ENCODE peak calls at places on chromosomes 16 and 17, in ten cellular contexts. Y is tibial artery; D is mesendoderm; O is right cardiac atrium; B is colonic mucosa; K is AG04450; L is brain microvascular endothelial cell; G is naive thymus-derived CD4-positive, alpha-beta T cell; S is uterus; R is small intestine. A is an unnamed sample.
A peak's percentile ranks its signal among the peaks of the same experiment; 100 is the strongest.

GRCh38 chr16:4314532-4315184 is 1.2 kb upstream of the GLIS2 start:
- DNase-seq in S (no peak), R (no peak), B (peak; percentile 23), O (peak; percentile 77), L (no peak), Y (no peak), K (no peak), G (peak; percentile 24), D (peak; percentile 77), A (peak; percentile 55)

GRCh38 chr17:12591336-12591735 is 74.4 kb upstream of the MYOCD start:
- DNase-seq in O (no peak), R (no peak), D (peak; percentile 30), Y (no peak), S (no peak), B (no peak), K (no peak), G (no peak), L (peak; percentile 78), A (peak; percentile 20)

GRCh38 chr16:8346291-8346690 is 244.0 kb downstream of the TMEM114 start:
- DNase-seq in L (no peak), O (no peak), R (no peak), D (peak; percentile 46), K (no peak), G (no peak), B (no peak), S (no peak), Y (no peak), A (peak; percentile 77)

GRCh38 chr17:70074991-70075390 is at the start of gene KCNJ16:
- DNase-seq in B (peak; percentile 61), K (no peak), O (no peak), R (peak; percentile 92), G (no peak), Y (no peak), D (peak; percentile 46), S (no peak), L (no peak), A (no peak)

GRCh38 chr16:27254262-27254811 is 14.2 kb downstream of the NSMCE1 start:
- DNase-seq in D (no peak), O (no peak), G (peak; percentile 41), Y (no peak), B (no peak), S (no peak), R (no peak), L (no peak), K (no peak), A (no peak)

GRCh38 chr16:87832759-87833502 is 36.4 kb downstream of the SLC7A5 start:
- DNase-seq in O (no peak), L (no peak), B (no peak), K (no peak), S (no peak), R (no peak), Y (no peak), D (no peak), G (no peak), A (no peak)

GRCh38 chr17:31499771-31500554 is 108.5 kb downstream of the RAB11FIP4 start:
- DNase-seq in L (peak; percentile 2), O (peak; percentile 79), K (no peak), B (no peak), D (peak; percentile 55), Y (no peak), G (peak; percentile 51), R (no peak), S (no peak), A (peak; percentile 51)

GRCh38 chr16:20897253-20897896 is 2.8 kb downstream of the DCUN1D3 start:
- DNase-seq in O (no peak), R (peak; percentile 70), G (no peak), L (peak; percentile 36), B (no peak), Y (no peak), S (no peak), D (no peak), K (no peak), A (no peak)

GRCh38 chr17:17084941-17085340 is 42.7 kb downstream of the MPRIP start:
- DNase-seq in G (no peak), K (no peak), O (no peak), Y (no peak), R (no peak), B (no peak), D (no peak), S (peak; percentile 3), L (no peak), A (no peak)

GRCh38 chr16:76583995-76584394 is 306.8 kb downstream of the CNTNAP4 start:
- DNase-seq in K (no peak), B (no peak), Y (no peak), R (no peak), L (no peak), O (no peak), D (no peak), S (no peak), G (no peak), A (no peak)

GRCh38 chr16:10668322-10669045 is 26.2 kb downstream of the TEKT5 start:
- DNase-seq in L (peak; percentile 27), Y (no peak), D (peak; percentile 62), R (peak; percentile 19), O (peak; percentile 58), K (no peak), G (no peak), S (no peak), B (no peak), A (peak; percentile 76)

GRCh38 chr17:43401293-43401692 is 2.5 kb downstream of the ARL4D start:
- DNase-seq in O (no peak), L (peak; percentile 66), R (no peak), D (no peak), B (no peak), G (no peak), K (peak; percentile 43), Y (peak; percentile 62), S (no peak), A (no peak)

GRCh38 chr16:48184681-48185080 is 28.9 kb upstream of the ABCC12 start:
- DNase-seq in O (no peak), Y (no peak), R (no peak), S (no peak), K (no peak), B (no peak), L (no peak), G (no peak), D (no peak), A (no peak)

DNA sequence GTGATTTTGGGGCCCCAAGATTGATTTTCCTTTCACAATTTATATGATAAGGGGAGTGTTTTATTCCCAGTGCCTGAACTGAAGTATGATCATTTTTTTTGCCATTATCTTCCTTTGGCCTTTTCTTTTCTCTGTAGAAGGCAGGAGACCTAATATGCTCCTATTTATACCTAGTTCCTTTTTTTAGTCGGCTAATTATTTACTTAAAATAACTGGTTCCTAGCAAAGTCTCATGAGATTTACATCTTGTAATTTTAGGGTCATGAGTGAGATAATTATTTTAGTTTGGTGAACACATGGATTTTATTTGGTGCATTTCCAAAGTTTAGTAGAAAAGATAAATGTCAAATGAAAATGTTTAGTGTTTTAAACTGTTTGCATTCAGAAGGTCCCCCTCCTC is 24.8 kb downstream of the SEC14L1 start:
- DNase-seq in R (no peak), L (no peak), K (no peak), B (no peak), D (no peak), Y (no peak), G (no peak), S (no peak), O (no peak), A (no peak)
- H3K27ac ChIP-seq in R (no peak overlapping the region), L (no peak overlapping the region), K (no peak overlapping the region), B (no peak overlapping the region), D (no peak overlapping the region), Y (no peak overlapping the region), G (no peak overlapping the region), S (no peak overlapping the region), O (no peak overlapping the region), A (peak overlapping the region; percentile 96)

GRCh38 chr16:57759541-57760356 is 24.2 kb downstream of the KATNB1 start:
- DNase-seq in O (peak; percentile 66), S (no peak), D (peak; percentile 75), B (no peak), K (no peak), R (no peak), G (no peak), L (no peak), Y (no peak), A (no peak)
- H3K27ac ChIP-seq in O (no peak overlapping the region), S (no peak overlapping the region), D (no peak overlapping the region), B (no peak overlapping the region), K (no peak overlapping the region), R (no peak overlapping the region), G (no peak overlapping the region), L (no peak overlapping the region), Y (no peak overlapping the region), A (no peak overlapping the region)

GRCh38 chr17:58006924-58007780 is at the start of gene SRSF1:
- DNase-seq in B (peak; percentile 99), G (peak; percentile 96), Y (peak; percentile 96), L (peak; percentile 93), S (peak; percentile 98), K (peak; percentile 94), D (peak; percentile 99), R (peak; percentile 99), O (peak; percentile 99), A (peak; percentile 99)

GRCh38 chr17:58006563-58006923 is 503 bp downstream of the SRSF1 start:
- DNase-seq in K (peak; percentile 45), R (peak; percentile 63), S (peak; percentile 76), G (peak; percentile 72), O (peak; percentile 86), Y (peak; percentile 81), L (peak; percentile 69), D (peak; percentile 76), B (peak; percentile 85), A (peak; percentile 59)

GRCh38 chr17:58005728-58006562 is 1.1 kb downstream of the SRSF1 start:
- DNase-seq in B (no peak), Y (no peak), S (no peak), L (no peak), D (no peak), K (no peak), G (no peak), R (no peak), O (no peak), A (no peak)

GRCh38 chr17:58007781-58008706 is 998 bp upstream of the SRSF1 start:
- DNase-seq in B (no peak), S (peak; percentile 18), K (no peak), L (no peak), Y (no peak), R (no peak), G (no peak), D (no peak), O (no peak), A (no peak)

GRCh38 chr17:58010067-58010799 is 3.2 kb upstream of the SRSF1 start:
- DNase-seq in G (no peak), L (no peak), Y (no peak), B (no peak), K (no peak), R (no peak), D (no peak), S (no peak), O (no peak), A (no peak)
- H3K27ac ChIP-seq in G (no peak overlapping the region), L (no peak overlapping the region), Y (no peak overlapping the region), B (no peak overlapping the region), K (no peak overlapping the region), R (no peak overlapping the region), D (no peak overlapping the region), S (no peak overlapping the region), O (no peak overlapping the region), A (no peak overlapping the region)

DNA sequence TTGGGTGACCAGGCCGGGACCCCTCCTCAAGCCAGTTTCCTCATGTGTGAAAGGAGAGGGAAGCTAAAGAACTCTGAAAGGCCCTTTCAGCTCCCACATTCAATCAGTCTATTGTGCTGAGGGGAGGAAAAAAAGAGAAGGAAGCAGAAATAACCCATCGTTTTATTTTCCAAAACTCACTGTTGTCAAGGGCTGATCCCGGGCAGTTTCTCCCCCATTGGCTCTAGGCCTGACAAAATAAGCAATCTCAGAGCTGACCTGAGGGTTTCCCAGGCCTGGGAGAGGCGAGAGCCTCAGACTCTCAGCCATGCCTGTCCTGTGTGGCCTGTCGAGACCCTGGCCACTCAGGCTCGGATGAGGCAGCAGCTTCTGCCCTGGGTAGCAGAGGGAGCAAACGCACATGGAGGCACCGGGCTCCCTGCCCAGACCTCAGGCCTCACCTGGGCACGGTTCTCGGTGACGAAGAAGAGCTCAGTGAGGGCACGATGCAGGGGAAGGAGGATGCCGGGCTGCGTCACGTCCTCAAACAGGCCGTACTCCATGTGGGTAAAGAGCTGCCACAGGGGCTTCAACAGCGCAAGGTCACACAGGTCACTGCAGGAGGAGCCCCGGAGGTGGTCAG is 45.0 kb upstream of the ATP2A3 start:
- DNase-seq in O (no peak), K (no peak), S (no peak), B (no peak), G (no peak), L (no peak), D (no peak), Y (no peak), R (no peak), A (no peak)
- H3K27ac ChIP-seq in O (no peak overlapping the region), K (peak overlapping the region; percentile 71), S (no peak overlapping the region), B (no peak overlapping the region), G (no peak overlapping the region), L (no peak overlapping the region), D (no peak overlapping the region), Y (peak overlapping the region; percentile 30), R (no peak overlapping the region), A (no peak overlapping the region)